ENCODE peak calls at places on chromosomes 16 and 17, in five cellular contexts. N is dorsolateral prefrontal cortex, L is neural crest cell, Q is AG04450, I is progenitor cell of endocrine pancreas. C is an unnamed sample.

GRCh38 chr17:79808763-79809529 is 12.1 kb upstream of the CBX8 start:
- DNase-seq in Q (no peak), I (no peak), L (no peak), N (no peak), C (no peak)

GRCh38 chr17:51372345-51373004 is 112.1 kb downstream of the UTP18 start:
- DNase-seq in L (peak; percentile 16), Q (no peak), I (no peak), N (peak; percentile 68), C (peak; percentile 52)

GRCh38 chr17:7080445-7081041 is 492 bp upstream of the CLEC10A start:
- DNase-seq in I (no peak), Q (no peak), N (no peak), L (no peak), C (no peak)

GRCh38 chr17:33519692-33520091 is 226.6 kb upstream of the ASIC2 start:
- DNase-seq in I (no peak), L (no peak), N (no peak), Q (no peak), C (no peak)

GRCh38 chr16:68490829-68491575 is 42.7 kb upstream of the SMPD3 start:
- DNase-seq in I (no peak), L (no peak), Q (no peak), N (no peak), C (peak; percentile 18)

GRCh38 chr16:55569025-55569424 is 2.5 kb downstream of the CAPNS2 start:
- DNase-seq in I (no peak), N (no peak), L (no peak), Q (no peak), C (peak; percentile 84)

GRCh38 chr17:44604149-44605115 is 47.1 kb downstream of the FZD2 start:
- DNase-seq in Q (no peak), I (no peak), L (no peak), N (no peak), C (no peak)

GRCh38 chr17:13008461-13008860 is 9.4 kb downstream of the ELAC2 start:
- DNase-seq in I (no peak), L (no peak), Q (no peak), N (no peak), C (no peak)

GRCh38 chr17:8629371-8630226 is 926 bp downstream of the MYH10 start:
- DNase-seq in N (no peak), L (peak; percentile 31), Q (no peak), I (peak; percentile 36), C (peak; percentile 36)

GRCh38 chr17:7218774-7219173 is 862 bp downstream of the DLG4 start:
- DNase-seq in L (no peak), Q (no peak), N (no peak), I (no peak), C (no peak)

GRCh38 chr17:34610038-34610437 is 30.7 kb downstream of the TMEM132E start:
- DNase-seq in N (no peak), L (no peak), Q (no peak), I (no peak), C (no peak)

GRCh38 chr16:49811630-49812334 is 44.1 kb downstream of the ZNF423 start:
- DNase-seq in L (no peak), N (no peak), Q (no peak), I (no peak), C (no peak)

GRCh38 chr17:18910881-18911280 is 41.1 kb upstream of the SLC5A10 start:
- DNase-seq in L (no peak), Q (no peak), I (no peak), N (no peak), C (no peak)

GRCh38 chr17:7548585-7549400 is at the start of gene TNFSF12:
- DNase-seq in L (peak; percentile 36), N (peak; percentile 41), Q (no peak), I (no peak), C (peak; percentile 28)

GRCh38 chr17:63365366-63366237 is 80.5 kb downstream of the CYB561 start:
- DNase-seq in Q (no peak), I (no peak), L (no peak), N (no peak), C (peak; percentile 48)

GRCh38 chr16:66359811-66360608 is 6.5 kb upstream of the CDH5 start:
- DNase-seq in N (no peak), Q (no peak), I (no peak), L (no peak), C (peak; percentile 25)

GRCh38 chr17:37299257-37299985 is 76.4 kb upstream of the C17orf78 start:
- DNase-seq in Q (no peak), L (no peak), I (no peak), N (no peak), C (peak; percentile 13)

GRCh38 chr16:10988164-10988803 is 43.9 kb downstream of the CLEC16A start:
- DNase-seq in L (no peak), N (no peak), I (no peak), Q (no peak), C (no peak)
- TF ChIP-seq CTCF in L (peak; percentile 47), N (no peak), I (peak; percentile 39), Q (peak; percentile 42), C (peak; percentile 43)

GRCh38 chr17:80845863-80846671 is 145.6 kb upstream of the CHMP6 start:
- DNase-seq in L (no peak), N (no peak), I (no peak), Q (no peak), C (no peak)
- TF ChIP-seq CTCF in L (no peak), N (no peak), I (no peak), Q (no peak), C (no peak)

DNA sequence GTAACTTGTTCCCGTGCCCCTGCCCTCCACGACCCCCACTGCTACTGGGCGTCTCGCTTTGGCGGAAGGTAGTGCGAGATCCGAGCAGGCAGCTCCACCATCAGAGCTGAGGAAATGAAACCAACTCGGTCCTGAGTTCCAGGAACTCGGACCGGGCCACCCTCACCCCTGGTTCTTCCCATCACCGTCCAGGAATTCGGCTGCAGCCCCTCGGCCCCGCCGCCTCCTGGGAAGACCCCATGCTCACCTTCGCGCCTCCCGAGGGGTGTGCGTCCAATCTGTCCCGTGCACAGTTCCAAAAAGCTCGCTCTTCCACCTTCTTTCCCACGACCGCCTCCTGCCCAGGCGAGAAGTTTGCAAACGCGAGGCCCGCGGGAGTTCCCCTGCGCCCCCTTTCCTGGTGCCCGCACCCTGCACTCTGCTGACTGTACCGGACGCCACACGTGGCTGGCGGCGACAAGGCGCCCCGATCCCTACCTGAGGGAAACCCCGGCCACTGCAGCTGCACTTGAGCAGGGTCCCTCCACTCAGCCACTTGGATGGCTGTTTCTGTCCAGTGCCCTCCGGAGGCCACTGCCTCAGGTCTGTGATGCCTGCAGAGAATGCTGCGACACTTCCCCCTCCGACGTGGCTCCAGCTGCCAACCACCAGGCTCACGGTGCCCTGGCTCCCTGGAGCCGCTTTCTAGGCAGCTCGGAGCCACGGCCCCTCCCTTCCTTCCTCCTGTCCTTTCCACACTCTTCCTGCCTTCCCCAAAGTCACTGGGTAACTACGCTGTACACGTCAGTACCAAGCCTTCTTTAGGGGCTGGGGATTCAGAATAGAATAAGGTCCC is at the start of gene MLKL:
- DNase-seq in Q (no peak), N (no peak), I (no peak), L (no peak), C (peak; percentile 45)
- TF ChIP-seq CTCF in Q (no peak), N (no peak), I (no peak), L (no peak), C (no peak)

DNA sequence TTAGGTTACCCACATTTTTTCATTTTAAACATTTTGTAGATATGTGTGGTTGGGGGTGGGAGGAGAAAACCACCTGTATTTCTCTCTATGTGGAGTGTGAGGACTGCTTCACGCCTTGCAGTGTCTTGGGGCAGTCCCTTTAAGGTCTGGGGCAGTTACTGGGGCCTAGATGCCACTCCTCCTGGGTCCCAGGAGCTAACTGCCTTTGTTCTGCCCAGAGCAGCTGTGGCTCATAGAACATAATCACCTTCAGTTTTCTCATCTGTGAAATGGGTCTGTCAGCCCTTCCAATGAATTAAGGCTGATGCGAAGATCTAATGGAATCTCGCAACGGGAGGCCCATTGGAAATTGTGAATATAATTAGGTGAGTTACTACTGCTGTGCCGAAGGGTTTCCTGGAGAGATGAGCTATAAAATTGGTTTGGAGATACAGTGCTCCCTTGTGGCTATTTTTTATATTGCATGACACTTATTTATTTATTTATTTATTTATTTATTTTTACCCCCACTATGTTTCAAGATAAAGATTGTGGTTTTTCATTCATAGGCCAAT is 22.9 kb downstream of the DHRS7C start:
- DNase-seq in Q (no peak), I (no peak), N (no peak), L (peak; percentile 9), C (peak; percentile 44)
- TF ChIP-seq CTCF in Q (peak; percentile 26), I (peak; percentile 72), N (peak; percentile 70), L (peak; percentile 79), C (peak; percentile 54)

GRCh38 chr17:21287703-21288449 is 3.4 kb downstream of the MAP2K3 start:
- DNase-seq in Q (peak; percentile 84), N (peak; percentile 62), L (no peak), I (no peak), C (peak; percentile 97)
- TF ChIP-seq CTCF in Q (no peak), N (peak; percentile 29), L (no peak), I (no peak), C (no peak)

GRCh38 chr16:30076276-30076791 is 540 bp downstream of the PPP4C start:
- DNase-seq in L (no peak), Q (no peak), I (no peak), N (no peak), C (no peak)

GRCh38 chr16:30078744-30079143 is 3.0 kb downstream of the PPP4C start:
- DNase-seq in I (no peak), Q (no peak), L (no peak), N (no peak), C (no peak)

GRCh38 chr16:30079480-30079879 is 3.7 kb downstream of the PPP4C start:
- DNase-seq in N (no peak), L (no peak), Q (no peak), I (no peak), C (no peak)

GRCh38 chr16:30077656-30078055 is 1.9 kb downstream of the PPP4C start:
- DNase-seq in Q (no peak), N (no peak), L (no peak), I (no peak), C (no peak)

GRCh38 chr16:30075503-30076275 is at the start of gene PPP4C:
- DNase-seq in L (peak; percentile 89), Q (peak; percentile 66), N (peak; percentile 88), I (peak; percentile 78), C (peak; percentile 86)
- TF ChIP-seq CTCF in L (no peak), Q (peak; percentile 8), N (peak; percentile 58), I (peak; percentile 18), C (no peak)

GRCh38 chr17:9985622-9986021 is 80.6 kb upstream of the RCVRN start:
- DNase-seq in N (no peak), Q (no peak), L (no peak), I (no peak), C (no peak)

GRCh38 chr17:9984768-9985167 is 79.7 kb upstream of the RCVRN start:
- DNase-seq in I (no peak), N (no peak), L (no peak), Q (no peak), C (no peak)

GRCh38 chr17:9979463-9979995 is 74.5 kb upstream of the RCVRN start:
- DNase-seq in Q (no peak), L (no peak), N (no peak), I (no peak), C (no peak)

GRCh38 chr17:9981344-9981915 is 76.4 kb upstream of the RCVRN start:
- DNase-seq in I (no peak), N (no peak), Q (no peak), L (no peak), C (no peak)

GRCh38 chr17:9982159-9982558 is 77.1 kb upstream of the RCVRN start:
- DNase-seq in Q (no peak), L (no peak), I (no peak), N (no peak), C (no peak)
- TF ChIP-seq CTCF in Q (peak; percentile 2), L (peak; percentile 52), I (peak; percentile 66), N (peak; percentile 35), C (peak; percentile 32)

GRCh38 chr16:85553436-85554113 is 59.5 kb upstream of the GSE1 start:
- DNase-seq in L (no peak), N (no peak), I (peak; percentile 68), Q (no peak), C (peak; percentile 54)
- TF ChIP-seq CTCF in L (peak; percentile 45), N (peak; percentile 14), I (peak; percentile 39), Q (peak; percentile 3), C (no peak)

GRCh38 chr16:77782694-77783093 is 5.7 kb upstream of the VAT1L start:
- DNase-seq in L (no peak), Q (no peak), I (no peak), N (no peak), C (no peak)
- TF ChIP-seq CTCF in L (peak; percentile 40), Q (peak; percentile 51), I (peak; percentile 32), N (peak; percentile 41), C (peak; percentile 41)